ENCODE peak calls at places on chromosomes 5 and 9, in eight cellular contexts. B is lower lobe of right lung, J is left ventricle myocardium inferior, S is omental fat pad, Y is GM13976, D is mucosa of descending colon, U is HFFc6, W is heart right ventricle. T is an unnamed sample.

GRCh38 chr5:179772355-179772754 is 21.4 kb upstream of the LTC4S start:
- DNase-seq in Y (no peak), J (no peak), S (no peak), U (no peak), D (no peak), W (no peak), B (no peak), T (no peak)

GRCh38 chr5:33969572-33970452 is 14.7 kb downstream of the SLC45A2 start:
- DNase-seq in B (no peak), S (no peak), Y (peak; percentile 72), W (no peak), U (peak; percentile 63), D (no peak), J (no peak), T (peak; percentile 15)

GRCh38 chr5:139078345-139078744 is 119.8 kb downstream of the SIL1 start:
- DNase-seq in W (no peak), Y (no peak), J (no peak), D (no peak), U (no peak), S (no peak), B (no peak), T (no peak)

GRCh38 chr5:105885266-105885665 is 1785.5 kb downstream of the EFNA5 start:
- DNase-seq in U (no peak), S (no peak), D (no peak), B (no peak), J (no peak), Y (no peak), W (no peak), T (no peak)

GRCh38 chr5:176682016-176682531 is 34.8 kb downstream of the TSPAN17 start:
- DNase-seq in B (no peak), W (no peak), U (no peak), Y (no peak), D (no peak), J (no peak), S (no peak), T (no peak)

GRCh38 chr5:141492168-141492885 is 3.4 kb downstream of the PCDHGC5 start:
- DNase-seq in U (no peak), S (no peak), B (no peak), Y (peak; percentile 60), W (no peak), J (no peak), D (no peak), T (peak; percentile 39)

GRCh38 chr5:171806976-171807823 is 21.6 kb downstream of the SMIM23 start:
- DNase-seq in J (no peak), Y (no peak), U (peak; percentile 4), W (no peak), B (no peak), D (no peak), S (no peak), T (no peak)

GRCh38 chr9:108142504-108143201 is 653.1 kb upstream of the KLF4 start:
- DNase-seq in J (peak; percentile 84), W (peak; percentile 76), Y (no peak), U (peak; percentile 21), B (peak; percentile 74), S (no peak), D (peak; percentile 82), T (no peak)

GRCh38 chr5:33210983-33211382 is 229.8 kb upstream of the TARS1 start:
- DNase-seq in B (no peak), U (no peak), Y (no peak), J (no peak), W (no peak), D (no peak), S (no peak), T (no peak)

GRCh38 chr5:135386096-135386495 is 12.9 kb downstream of the MACROH2A1 start:
- DNase-seq in D (no peak), Y (no peak), W (no peak), S (no peak), U (peak; percentile 60), J (no peak), B (no peak), T (no peak)

GRCh38 chr5:125659316-125660071 is 763.7 kb upstream of the GRAMD2B start:
- DNase-seq in Y (no peak), D (no peak), B (no peak), U (no peak), J (no peak), S (no peak), W (no peak), T (no peak)

GRCh38 chr5:76938177-76938576 is 14.7 kb upstream of the CRHBP start:
- DNase-seq in D (no peak), B (no peak), W (no peak), Y (no peak), U (no peak), J (no peak), S (no peak), T (no peak)

GRCh38 chr5:157915638-157916037 is 56.7 kb upstream of the CLINT1 start:
- DNase-seq in Y (no peak), D (peak; percentile 58), W (peak; percentile 87), B (peak; percentile 91), S (no peak), U (no peak), J (peak; percentile 93), T (no peak)

DNA sequence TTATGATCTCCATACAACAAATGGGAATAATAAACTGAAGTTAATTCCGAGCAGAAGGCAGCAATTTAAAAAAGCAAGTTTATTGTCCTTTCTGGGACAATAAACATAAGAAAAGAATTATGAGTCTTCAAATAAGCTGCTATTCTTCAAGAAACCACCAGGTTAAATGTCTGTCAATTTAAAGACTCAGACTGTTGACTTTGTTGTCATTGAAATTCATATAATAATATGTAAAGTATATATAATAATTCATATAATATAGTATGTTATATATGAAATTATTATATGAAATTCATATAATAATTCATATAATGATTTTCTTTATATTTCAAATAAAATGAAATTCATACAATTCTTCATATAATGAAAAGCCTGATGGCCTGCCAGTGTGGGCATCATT is 497.5 kb upstream of the RGMB start:
- DNase-seq in D (no peak), U (no peak), J (no peak), S (no peak), W (no peak), B (no peak), Y (no peak), T (no peak)
- TF ChIP-seq CTCF in D (no peak), U (peak; percentile 59), J (no peak), S (no peak), W (no peak), B (no peak), Y (no peak), T (no peak)

GRCh38 chr9:38370231-38370630 is 22.3 kb upstream of the ALDH1B1 start:
- DNase-seq in U (no peak), B (no peak), J (no peak), Y (no peak), S (no peak), D (no peak), W (no peak), T (no peak)

GRCh38 chr9:38372685-38373619 is 19.6 kb upstream of the ALDH1B1 start:
- DNase-seq in W (no peak), D (no peak), Y (no peak), B (no peak), U (no peak), J (no peak), S (no peak), T (no peak)

GRCh38 chr9:38373679-38374078 is 18.8 kb upstream of the ALDH1B1 start:
- DNase-seq in B (no peak), Y (no peak), W (no peak), S (no peak), D (no peak), U (no peak), J (no peak), T (no peak)

GRCh38 chr9:38368731-38369130 is 23.8 kb upstream of the ALDH1B1 start:
- DNase-seq in Y (no peak), U (no peak), W (no peak), J (no peak), S (no peak), B (no peak), D (no peak), T (no peak)

GRCh38 chr9:38371495-38371894 is 21.0 kb upstream of the ALDH1B1 start:
- DNase-seq in Y (peak; percentile 72), S (no peak), J (no peak), B (no peak), U (peak; percentile 29), D (no peak), W (no peak), T (peak; percentile 46)
- TF ChIP-seq CTCF in Y (peak; percentile 45), S (no peak), J (peak; percentile 26), B (peak; percentile 31), U (peak; percentile 48), D (no peak), W (peak; percentile 5), T (no peak)

GRCh38 chr9:17216011-17216410 is 81.2 kb downstream of the CNTLN start:
- DNase-seq in W (no peak), J (no peak), U (peak; percentile 68), S (no peak), B (no peak), Y (no peak), D (no peak), T (no peak)

GRCh38 chr9:17222932-17223331 is 88.1 kb downstream of the CNTLN start:
- DNase-seq in U (no peak), Y (no peak), J (no peak), W (no peak), S (no peak), D (no peak), B (no peak), T (no peak)

DNA sequence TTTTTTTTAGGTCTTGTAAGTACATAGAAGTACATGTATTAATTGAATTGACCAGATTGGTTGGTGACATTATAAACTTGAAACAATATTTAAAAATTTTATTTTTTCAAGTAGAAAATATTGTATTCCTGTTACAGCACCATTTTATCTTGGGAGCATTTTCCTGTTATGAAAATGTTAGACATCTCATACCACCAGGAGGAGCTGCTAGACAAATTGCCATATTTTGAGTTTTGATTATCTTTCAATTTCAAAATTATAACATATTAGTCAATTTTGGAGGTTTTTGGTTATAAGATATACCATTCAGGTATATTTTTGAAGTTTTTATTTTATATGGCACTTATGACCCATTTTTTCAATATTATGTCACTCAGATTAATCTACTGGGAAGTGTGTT is 84.4 kb downstream of the CNTLN start:
- DNase-seq in Y (no peak), J (no peak), U (no peak), S (no peak), W (no peak), B (no peak), D (no peak), T (no peak)
- TF ChIP-seq CTCF in Y (no peak), J (no peak), U (peak; percentile 77), S (no peak), W (no peak), B (no peak), D (no peak), T (no peak)

GRCh38 chr9:77649109-77649812 is 1.1 kb upstream of the GNA14 start:
- DNase-seq in Y (no peak), J (no peak), U (peak; percentile 44), B (no peak), D (no peak), W (no peak), S (no peak), T (no peak)

GRCh38 chr9:77647267-77647658 is 859 bp downstream of the GNA14 start:
- DNase-seq in Y (no peak), S (no peak), B (no peak), U (no peak), D (no peak), J (no peak), W (no peak), T (no peak)

GRCh38 chr9:77647659-77648457 is at the start of gene GNA14:
- DNase-seq in W (peak; percentile 41), D (peak; percentile 65), U (no peak), S (no peak), J (no peak), Y (no peak), B (no peak), T (peak; percentile 14)

GRCh38 chr9:77651203-77651602 is 3.1 kb upstream of the GNA14 start:
- DNase-seq in U (no peak), W (no peak), B (no peak), D (no peak), J (no peak), Y (no peak), S (no peak), T (no peak)

GRCh38 chr9:77648458-77649108 is 461 bp upstream of the GNA14 start:
- DNase-seq in Y (no peak), S (no peak), U (no peak), W (peak; percentile 66), D (peak; percentile 78), B (peak; percentile 73), J (peak; percentile 64), T (peak; percentile 21)
- TF ChIP-seq CTCF in Y (no peak), S (no peak), U (no peak), W (no peak), D (no peak), B (no peak), J (no peak), T (no peak)